ENCODE peak calls at places on chromosome 16, in eight cellular contexts. One of them, this sample, is unnamed.

GRCh38 chr16:2854700-2855309 is 3.2 kb downstream of the PRSS22 start:
- DNase-seq in GM23248: no peak
- DNase-seq in hepatocyte: no peak
- DNase-seq in astrocyte: no peak
- DNase-seq in mammary epithelial cell: no peak
- DNase-seq in PC-9: no peak
- DNase-seq in H9: no peak
- DNase-seq in OCI-LY7: peak; percentile 14
- DNase-seq in this sample: no peak

GRCh38 chr16:84532299-84532724 is 27.9 kb upstream of the MEAK7 start:
- DNase-seq in mammary epithelial cell: peak; percentile 88
- DNase-seq in hepatocyte: peak; percentile 54
- DNase-seq in PC-9: no peak
- DNase-seq in OCI-LY7: no peak
- DNase-seq in GM23248: peak; percentile 93
- DNase-seq in astrocyte: peak; percentile 98
- DNase-seq in H9: peak; percentile 77
- DNase-seq in this sample: peak; percentile 93

GRCh38 chr16:81601601-81602251 is 157.1 kb downstream of the CMIP start:
- DNase-seq in hepatocyte: no peak
- DNase-seq in OCI-LY7: no peak
- DNase-seq in mammary epithelial cell: no peak
- DNase-seq in H9: no peak
- DNase-seq in PC-9: no peak
- DNase-seq in astrocyte: no peak
- DNase-seq in GM23248: no peak
- DNase-seq in this sample: peak; percentile 52

GRCh38 chr16:3129137-3130131 is 5.4 kb upstream of the ZNF213 start:
- DNase-seq in GM23248: peak; percentile 94
- DNase-seq in H9: peak; percentile 85
- DNase-seq in hepatocyte: peak; percentile 91
- DNase-seq in PC-9: peak; percentile 55
- DNase-seq in OCI-LY7: peak; percentile 91
- DNase-seq in astrocyte: peak; percentile 68
- DNase-seq in mammary epithelial cell: peak; percentile 73
- DNase-seq in this sample: peak; percentile 80

GRCh38 chr16:82899731-82900454 is 273.1 kb downstream of the CDH13 start:
- DNase-seq in astrocyte: peak; percentile 56
- DNase-seq in OCI-LY7: no peak
- DNase-seq in mammary epithelial cell: peak; percentile 8
- DNase-seq in hepatocyte: no peak
- DNase-seq in GM23248: no peak
- DNase-seq in H9: no peak
- DNase-seq in PC-9: no peak
- DNase-seq in this sample: no peak

GRCh38 chr16:351804-352520 is 561 bp downstream of the AXIN1 start:
- DNase-seq in H9: no peak
- DNase-seq in PC-9: no peak
- DNase-seq in GM23248: peak; percentile 61
- DNase-seq in hepatocyte: peak; percentile 60
- DNase-seq in OCI-LY7: no peak
- DNase-seq in mammary epithelial cell: no peak
- DNase-seq in astrocyte: no peak
- DNase-seq in this sample: no peak

GRCh38 chr16:54512461-54512860 is 225.9 kb upstream of the IRX3 start:
- DNase-seq in H9: no peak
- DNase-seq in PC-9: no peak
- DNase-seq in OCI-LY7: no peak
- DNase-seq in GM23248: no peak
- DNase-seq in astrocyte: no peak
- DNase-seq in hepatocyte: no peak
- DNase-seq in mammary epithelial cell: no peak
- DNase-seq in this sample: no peak

GRCh38 chr16:55568151-55568693 is 1.7 kb downstream of the CAPNS2 start:
- DNase-seq in OCI-LY7: no peak
- DNase-seq in astrocyte: no peak
- DNase-seq in H9: no peak
- DNase-seq in PC-9: no peak
- DNase-seq in mammary epithelial cell: peak; percentile 93
- DNase-seq in GM23248: no peak
- DNase-seq in hepatocyte: no peak
- DNase-seq in this sample: no peak

GRCh38 chr16:69324013-69324531 is 6.3 kb downstream of the PDF start:
- DNase-seq in PC-9: no peak
- DNase-seq in GM23248: no peak
- DNase-seq in hepatocyte: peak; percentile 48
- DNase-seq in astrocyte: no peak
- DNase-seq in mammary epithelial cell: no peak
- DNase-seq in OCI-LY7: no peak
- DNase-seq in H9: no peak
- DNase-seq in this sample: no peak

GRCh38 chr16:69325784-69326171 is 4.6 kb downstream of the PDF start:
- DNase-seq in OCI-LY7: no peak
- DNase-seq in H9: no peak
- DNase-seq in mammary epithelial cell: no peak
- DNase-seq in astrocyte: no peak
- DNase-seq in GM23248: no peak
- DNase-seq in hepatocyte: no peak
- DNase-seq in PC-9: no peak
- DNase-seq in this sample: no peak

GRCh38 chr16:69326172-69326873 is 4.1 kb downstream of the PDF start:
- DNase-seq in H9: no peak
- DNase-seq in astrocyte: no peak
- DNase-seq in OCI-LY7: no peak
- DNase-seq in PC-9: no peak
- DNase-seq in GM23248: no peak
- DNase-seq in hepatocyte: peak; percentile 70
- DNase-seq in mammary epithelial cell: no peak
- DNase-seq in this sample: no peak

GRCh38 chr16:69323428-69323827 is 7.0 kb downstream of the PDF start:
- DNase-seq in mammary epithelial cell: no peak
- DNase-seq in H9: no peak
- DNase-seq in astrocyte: no peak
- DNase-seq in PC-9: no peak
- DNase-seq in GM23248: no peak
- DNase-seq in OCI-LY7: no peak
- DNase-seq in hepatocyte: no peak
- DNase-seq in this sample: no peak

DNA sequence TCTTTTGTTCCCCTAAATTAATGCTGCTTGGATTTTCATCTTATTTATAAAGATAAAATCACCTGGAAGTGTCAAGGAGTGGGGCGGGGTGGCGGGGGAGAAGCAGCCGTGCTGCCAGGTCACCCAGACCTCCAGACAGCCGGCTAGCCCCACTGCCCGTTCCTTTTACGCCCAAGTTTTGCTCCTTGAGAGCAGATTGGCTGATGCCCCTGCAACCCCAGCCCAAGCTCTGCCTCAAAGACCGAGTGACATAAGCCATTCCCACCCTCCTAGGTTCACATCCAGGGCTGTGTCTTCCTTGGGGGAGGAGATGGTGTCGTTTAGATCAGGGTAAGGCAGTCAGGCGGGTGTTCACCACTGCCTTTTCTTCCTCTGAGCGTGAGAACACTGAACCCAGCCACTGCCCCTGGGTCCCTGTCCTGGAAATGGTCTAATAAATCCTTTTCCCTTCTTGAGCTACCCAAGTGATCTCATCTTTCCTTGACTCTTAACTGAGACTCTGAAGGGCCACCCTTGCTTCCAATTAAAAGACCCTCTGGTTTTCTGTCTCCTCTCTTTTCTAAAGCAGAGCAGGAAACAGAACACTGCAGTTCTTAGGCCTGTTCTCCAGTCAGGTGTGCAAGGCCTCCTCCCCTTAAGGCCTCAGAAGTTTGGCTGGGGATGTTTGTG is 5.7 kb downstream of the PDF start:
- DNase-seq in OCI-LY7: no peak
- DNase-seq in mammary epithelial cell: no peak
- DNase-seq in PC-9: no peak
- DNase-seq in astrocyte: no peak
- DNase-seq in hepatocyte: no peak
- DNase-seq in GM23248: no peak
- DNase-seq in H9: no peak
- DNase-seq in this sample: no peak
- H3K4me1 ChIP-seq in OCI-LY7: peaks cover 39% of the 10 kb centered on the region
- H3K4me1 ChIP-seq in mammary epithelial cell: peaks cover 23% of the 10 kb centered on the region
- H3K4me1 ChIP-seq in PC-9: peaks cover 34% of the 10 kb centered on the region
- H3K4me1 ChIP-seq in astrocyte: peaks cover 21% of the 10 kb centered on the region
- H3K4me1 ChIP-seq in hepatocyte: peaks cover 35% of the 10 kb centered on the region
- H3K4me1 ChIP-seq in GM23248: peaks cover 25% of the 10 kb centered on the region
- H3K4me1 ChIP-seq in H9: no peaks in the 10 kb centered on the region
- H3K4me1 ChIP-seq in this sample: peaks cover 16% of the 10 kb centered on the region

GRCh38 chr16:88614818-88615580 is 23.4 kb upstream of the IL17C start:
- DNase-seq in mammary epithelial cell: no peak
- DNase-seq in PC-9: peak; percentile 11
- DNase-seq in GM23248: no peak
- DNase-seq in hepatocyte: no peak
- DNase-seq in astrocyte: no peak
- DNase-seq in H9: no peak
- DNase-seq in OCI-LY7: no peak
- DNase-seq in this sample: no peak
- H4K20me1 ChIP-seq in mammary epithelial cell: peaks cover 2% of the 10 kb centered on the region
- H4K20me1 ChIP-seq in PC-9: peaks cover 23% of the 10 kb centered on the region
- H4K20me1 ChIP-seq in GM23248: no peaks in the 10 kb centered on the region
- H4K20me1 ChIP-seq in hepatocyte: peaks cover 9% of the 10 kb centered on the region
- H4K20me1 ChIP-seq in astrocyte: peaks cover 90% of the 10 kb centered on the region
- H4K20me1 ChIP-seq in H9: no peaks in the 10 kb centered on the region
- H4K20me1 ChIP-seq in OCI-LY7: no peaks in the 10 kb centered on the region
- H4K20me1 ChIP-seq in this sample: no peaks in the 10 kb centered on the region

GRCh38 chr16:28877642-28877975 is 679 bp upstream of the ATP2A1 start:
- DNase-seq in H9: no peak
- DNase-seq in PC-9: no peak
- DNase-seq in mammary epithelial cell: no peak
- DNase-seq in hepatocyte: no peak
- DNase-seq in OCI-LY7: no peak
- DNase-seq in astrocyte: no peak
- DNase-seq in GM23248: no peak
- DNase-seq in this sample: no peak
- H3K4me1 ChIP-seq in H9: peaks cover 1% of the 10 kb centered on the region
- H3K4me1 ChIP-seq in PC-9: peaks cover 6% of the 10 kb centered on the region
- H3K4me1 ChIP-seq in mammary epithelial cell: peaks cover 11% of the 10 kb centered on the region
- H3K4me1 ChIP-seq in hepatocyte: peaks cover 13% of the 10 kb centered on the region
- H3K4me1 ChIP-seq in OCI-LY7: peaks cover 24% of the 10 kb centered on the region
- H3K4me1 ChIP-seq in astrocyte: peaks cover 13% of the 10 kb centered on the region
- H3K4me1 ChIP-seq in GM23248: peaks cover 4% of the 10 kb centered on the region
- H3K4me1 ChIP-seq in this sample: peaks cover 12% of the 10 kb centered on the region

GRCh38 chr16:69601250-69601649 is 35.5 kb downstream of the NFAT5 start:
- DNase-seq in H9: no peak
- DNase-seq in PC-9: no peak
- DNase-seq in mammary epithelial cell: no peak
- DNase-seq in astrocyte: no peak
- DNase-seq in hepatocyte: no peak
- DNase-seq in GM23248: no peak
- DNase-seq in OCI-LY7: no peak
- DNase-seq in this sample: no peak

GRCh38 chr16:69598045-69598444 is 32.3 kb downstream of the NFAT5 start:
- DNase-seq in H9: no peak
- DNase-seq in mammary epithelial cell: no peak
- DNase-seq in OCI-LY7: no peak
- DNase-seq in hepatocyte: no peak
- DNase-seq in PC-9: no peak
- DNase-seq in GM23248: no peak
- DNase-seq in astrocyte: no peak
- DNase-seq in this sample: no peak

GRCh38 chr16:69596801-69597200 is 31.0 kb downstream of the NFAT5 start:
- DNase-seq in mammary epithelial cell: no peak
- DNase-seq in astrocyte: no peak
- DNase-seq in GM23248: no peak
- DNase-seq in OCI-LY7: no peak
- DNase-seq in PC-9: no peak
- DNase-seq in hepatocyte: no peak
- DNase-seq in H9: no peak
- DNase-seq in this sample: no peak

GRCh38 chr16:69600202-69600601 is 34.4 kb downstream of the NFAT5 start:
- DNase-seq in PC-9: no peak
- DNase-seq in H9: no peak
- DNase-seq in hepatocyte: no peak
- DNase-seq in astrocyte: no peak
- DNase-seq in GM23248: no peak
- DNase-seq in OCI-LY7: no peak
- DNase-seq in mammary epithelial cell: no peak
- DNase-seq in this sample: no peak

DNA sequence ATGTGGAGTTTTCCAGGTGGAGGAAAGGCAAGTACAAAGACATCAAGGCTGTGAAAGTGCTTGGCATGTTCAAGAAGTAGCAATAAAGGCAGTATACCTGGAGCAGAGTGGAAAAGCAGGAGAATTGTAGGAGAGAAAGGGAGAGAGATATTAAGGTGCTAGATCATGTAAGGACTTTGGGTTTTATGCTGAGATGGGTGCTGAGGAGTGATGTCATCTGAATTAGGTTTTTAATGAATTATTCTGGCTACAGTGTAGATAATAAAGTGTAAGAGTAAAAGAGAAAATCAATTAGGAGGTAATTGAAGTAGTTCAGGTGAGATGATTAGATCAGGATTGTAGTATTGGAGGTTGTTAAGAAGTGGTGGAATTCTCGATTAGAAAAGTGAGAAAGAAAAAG is 34.0 kb downstream of the NFAT5 start:
- DNase-seq in OCI-LY7: no peak
- DNase-seq in mammary epithelial cell: no peak
- DNase-seq in GM23248: no peak
- DNase-seq in astrocyte: no peak
- DNase-seq in PC-9: no peak
- DNase-seq in hepatocyte: no peak
- DNase-seq in H9: no peak
- DNase-seq in this sample: no peak
- H4K20me1 ChIP-seq in OCI-LY7: no peaks in the 10 kb centered on the region
- H4K20me1 ChIP-seq in mammary epithelial cell: no peaks in the 10 kb centered on the region
- H4K20me1 ChIP-seq in GM23248: peaks cover 29% of the 10 kb centered on the region
- H4K20me1 ChIP-seq in astrocyte: peaks cover 93% of the 10 kb centered on the region
- H4K20me1 ChIP-seq in PC-9: peaks cover 93% of the 10 kb centered on the region
- H4K20me1 ChIP-seq in hepatocyte: peaks cover 87% of the 10 kb centered on the region
- H4K20me1 ChIP-seq in H9: no peaks in the 10 kb centered on the region
- H4K20me1 ChIP-seq in this sample: peaks cover 5% of the 10 kb centered on the region

GRCh38 chr16:4613636-4614570 is 785 bp downstream of the UBALD1 start:
- DNase-seq in H9: peak; percentile 34
- DNase-seq in hepatocyte: peak; percentile 68
- DNase-seq in mammary epithelial cell: peak; percentile 23
- DNase-seq in GM23248: peak; percentile 72
- DNase-seq in OCI-LY7: peak; percentile 28
- DNase-seq in PC-9: no peak
- DNase-seq in astrocyte: peak; percentile 26
- DNase-seq in this sample: peak; percentile 44
- H3K4me1 ChIP-seq in H9: no peaks in the 10 kb centered on the region
- H3K4me1 ChIP-seq in hepatocyte: peaks cover 48% of the 10 kb centered on the region
- H3K4me1 ChIP-seq in mammary epithelial cell: peaks cover 47% of the 10 kb centered on the region
- H3K4me1 ChIP-seq in GM23248: peaks cover 28% of the 10 kb centered on the region
- H3K4me1 ChIP-seq in OCI-LY7: peaks cover 43% of the 10 kb centered on the region
- H3K4me1 ChIP-seq in PC-9: peaks cover 42% of the 10 kb centered on the region
- H3K4me1 ChIP-seq in astrocyte: peaks cover 25% of the 10 kb centered on the region
- H3K4me1 ChIP-seq in this sample: peaks cover 21% of the 10 kb centered on the region

GRCh38 chr16:79211581-79211980 is 389.0 kb downstream of the MAF start:
- DNase-seq in astrocyte: no peak
- DNase-seq in PC-9: no peak
- DNase-seq in GM23248: no peak
- DNase-seq in mammary epithelial cell: no peak
- DNase-seq in hepatocyte: no peak
- DNase-seq in OCI-LY7: no peak
- DNase-seq in H9: no peak
- DNase-seq in this sample: no peak
- H4K20me1 ChIP-seq in astrocyte: no peaks in the 10 kb centered on the region
- H4K20me1 ChIP-seq in PC-9: no peaks in the 10 kb centered on the region
- H4K20me1 ChIP-seq in GM23248: no peaks in the 10 kb centered on the region
- H4K20me1 ChIP-seq in mammary epithelial cell: no peaks in the 10 kb centered on the region
- H4K20me1 ChIP-seq in hepatocyte: no peaks in the 10 kb centered on the region
- H4K20me1 ChIP-seq in OCI-LY7: no peaks in the 10 kb centered on the region
- H4K20me1 ChIP-seq in H9: no peaks in the 10 kb centered on the region
- H4K20me1 ChIP-seq in this sample: no peaks in the 10 kb centered on the region

This sample was measured in endothelial cell of umbilical vein.